ENCODE peak calls at places on chromosomes 16 and 17, in seven cellular contexts. One of them, this sample, is unnamed.

GRCh38 chr17:48834973-48835372 is 4.1 kb downstream of the CALCOCO2 start:
- DNase-seq in sigmoid colon: no peak
- DNase-seq in stomach: no peak
- DNase-seq in upper lobe of left lung: no peak
- DNase-seq in prostate gland: no peak
- DNase-seq in GM12878: no peak
- DNase-seq in HCT116: no peak
- DNase-seq in this sample: no peak

GRCh38 chr17:35127751-35128514 is 6.5 kb downstream of the FNDC8 start:
- DNase-seq in sigmoid colon: peak; percentile 68
- DNase-seq in stomach: no peak
- DNase-seq in upper lobe of left lung: no peak
- DNase-seq in prostate gland: no peak
- DNase-seq in GM12878: no peak
- DNase-seq in HCT116: no peak
- DNase-seq in this sample: no peak

GRCh38 chr17:61422116-61422799 is 22.6 kb downstream of the TBX2 start:
- DNase-seq in sigmoid colon: no peak
- DNase-seq in stomach: no peak
- DNase-seq in upper lobe of left lung: no peak
- DNase-seq in prostate gland: no peak
- DNase-seq in GM12878: no peak
- DNase-seq in HCT116: no peak
- DNase-seq in this sample: no peak

GRCh38 chr17:4499431-4500187 is 928 bp downstream of the SPNS2 start:
- DNase-seq in sigmoid colon: no peak
- DNase-seq in stomach: no peak
- DNase-seq in upper lobe of left lung: no peak
- DNase-seq in prostate gland: no peak
- DNase-seq in GM12878: no peak
- DNase-seq in HCT116: no peak
- DNase-seq in this sample: no peak

GRCh38 chr16:54031107-54031760 is 255.4 kb downstream of the IRX3 start:
- DNase-seq in sigmoid colon: no peak
- DNase-seq in stomach: no peak
- DNase-seq in upper lobe of left lung: no peak
- DNase-seq in prostate gland: no peak
- DNase-seq in GM12878: no peak
- DNase-seq in HCT116: no peak
- DNase-seq in this sample: no peak

GRCh38 chr16:84756830-84757229 is 57.0 kb downstream of the USP10 start:
- DNase-seq in sigmoid colon: no peak
- DNase-seq in stomach: no peak
- DNase-seq in upper lobe of left lung: no peak
- DNase-seq in prostate gland: no peak
- DNase-seq in GM12878: no peak
- DNase-seq in HCT116: no peak
- DNase-seq in this sample: no peak

GRCh38 chr17:62601438-62601837 is 26.0 kb upstream of the MRC2 start:
- DNase-seq in sigmoid colon: no peak
- DNase-seq in stomach: no peak
- DNase-seq in upper lobe of left lung: peak; percentile 55
- DNase-seq in prostate gland: no peak
- DNase-seq in GM12878: no peak
- DNase-seq in HCT116: no peak
- DNase-seq in this sample: no peak

GRCh38 chr16:54040480-54040879 is 246.1 kb downstream of the IRX3 start:
- DNase-seq in sigmoid colon: no peak
- DNase-seq in stomach: no peak
- DNase-seq in upper lobe of left lung: no peak
- DNase-seq in prostate gland: no peak
- DNase-seq in GM12878: no peak
- DNase-seq in HCT116: no peak
- DNase-seq in this sample: no peak

GRCh38 chr17:45813051-45813731 is 29.1 kb downstream of the CRHR1 start:
- DNase-seq in sigmoid colon: no peak
- DNase-seq in stomach: no peak
- DNase-seq in upper lobe of left lung: no peak
- DNase-seq in prostate gland: no peak
- DNase-seq in GM12878: no peak
- DNase-seq in HCT116: no peak
- DNase-seq in this sample: no peak

GRCh38 chr17:81470944-81471803 is 41.4 kb downstream of the ACTG1 start:
- DNase-seq in sigmoid colon: no peak
- DNase-seq in stomach: no peak
- DNase-seq in upper lobe of left lung: no peak
- DNase-seq in prostate gland: no peak
- DNase-seq in GM12878: no peak
- DNase-seq in HCT116: no peak
- DNase-seq in this sample: no peak

GRCh38 chr17:14926526-14927122 is 338.5 kb downstream of the PMP22 start:
- DNase-seq in sigmoid colon: no peak
- DNase-seq in stomach: peak; percentile 42
- DNase-seq in upper lobe of left lung: peak; percentile 41
- DNase-seq in prostate gland: peak; percentile 62
- DNase-seq in GM12878: no peak
- DNase-seq in HCT116: peak; percentile 29
- DNase-seq in this sample: peak; percentile 26

GRCh38 chr17:34979650-34980352 is 511 bp upstream of the LIG3 start:
- DNase-seq in sigmoid colon: no peak
- DNase-seq in stomach: no peak
- DNase-seq in upper lobe of left lung: no peak
- DNase-seq in prostate gland: no peak
- DNase-seq in GM12878: no peak
- DNase-seq in HCT116: no peak
- DNase-seq in this sample: no peak

GRCh38 chr17:10745231-10745630 is 15.4 kb upstream of the TMEM220 start:
- DNase-seq in sigmoid colon: peak; percentile 61
- DNase-seq in stomach: no peak
- DNase-seq in upper lobe of left lung: no peak
- DNase-seq in prostate gland: no peak
- DNase-seq in GM12878: no peak
- DNase-seq in HCT116: no peak
- DNase-seq in this sample: peak; percentile 40

GRCh38 chr16:77043076-77043475 is 147.9 kb upstream of the MON1B start:
- DNase-seq in sigmoid colon: no peak
- DNase-seq in stomach: no peak
- DNase-seq in upper lobe of left lung: no peak
- DNase-seq in prostate gland: no peak
- DNase-seq in GM12878: no peak
- DNase-seq in HCT116: peak; percentile 8
- DNase-seq in this sample: no peak

GRCh38 chr16:48126801-48127644 is 28.8 kb downstream of the ABCC12 start:
- DNase-seq in sigmoid colon: no peak
- DNase-seq in stomach: peak; percentile 78
- DNase-seq in upper lobe of left lung: peak; percentile 83
- DNase-seq in prostate gland: peak; percentile 15
- DNase-seq in GM12878: no peak
- DNase-seq in HCT116: no peak
- DNase-seq in this sample: no peak

GRCh38 chr16:81838794-81839193 is 59.7 kb downstream of the PLCG2 start:
- DNase-seq in sigmoid colon: no peak
- DNase-seq in stomach: no peak
- DNase-seq in upper lobe of left lung: no peak
- DNase-seq in prostate gland: no peak
- DNase-seq in GM12878: peak; percentile 57
- DNase-seq in HCT116: peak; percentile 42
- DNase-seq in this sample: no peak

GRCh38 chr17:79791354-79792123 is 5.3 kb downstream of the CBX8 start:
- DNase-seq in sigmoid colon: no peak
- DNase-seq in stomach: no peak
- DNase-seq in upper lobe of left lung: no peak
- DNase-seq in prostate gland: no peak
- DNase-seq in GM12878: no peak
- DNase-seq in HCT116: no peak
- DNase-seq in this sample: no peak

GRCh38 chr17:44362479-44362963 is 1.1 kb downstream of the FAM171A2 start:
- DNase-seq in sigmoid colon: no peak
- DNase-seq in stomach: no peak
- DNase-seq in upper lobe of left lung: no peak
- DNase-seq in prostate gland: no peak
- DNase-seq in GM12878: no peak
- DNase-seq in HCT116: no peak
- DNase-seq in this sample: no peak

GRCh38 chr17:42667088-42667951 is 8.2 kb downstream of the TUBG2 start:
- DNase-seq in sigmoid colon: no peak
- DNase-seq in stomach: peak; percentile 60
- DNase-seq in upper lobe of left lung: peak; percentile 79
- DNase-seq in prostate gland: peak; percentile 39
- DNase-seq in GM12878: no peak
- DNase-seq in HCT116: peak; percentile 87
- DNase-seq in this sample: peak; percentile 59

GRCh38 chr16:89523680-89524344 is 15.6 kb downstream of the SPG7 start:
- DNase-seq in sigmoid colon: no peak
- DNase-seq in stomach: no peak
- DNase-seq in upper lobe of left lung: peak; percentile 27
- DNase-seq in prostate gland: no peak
- DNase-seq in GM12878: no peak
- DNase-seq in HCT116: no peak
- DNase-seq in this sample: no peak

GRCh38 chr16:29834079-29834478 is 13.8 kb downstream of the MVP start:
- DNase-seq in sigmoid colon: no peak
- DNase-seq in stomach: no peak
- DNase-seq in upper lobe of left lung: no peak
- DNase-seq in prostate gland: no peak
- DNase-seq in GM12878: no peak
- DNase-seq in HCT116: no peak
- DNase-seq in this sample: no peak

GRCh38 chr17:61468263-61468907 is 16.2 kb downstream of the TBX4 start:
- DNase-seq in sigmoid colon: peak; percentile 34
- DNase-seq in stomach: no peak
- DNase-seq in upper lobe of left lung: no peak
- DNase-seq in prostate gland: no peak
- DNase-seq in GM12878: no peak
- DNase-seq in HCT116: no peak
- DNase-seq in this sample: no peak

GRCh38 chr17:75844530-75845057 is 390 bp upstream of the UNC13D start:
- DNase-seq in sigmoid colon: peak; percentile 71
- DNase-seq in stomach: peak; percentile 88
- DNase-seq in upper lobe of left lung: peak; percentile 91
- DNase-seq in prostate gland: peak; percentile 81
- DNase-seq in GM12878: no peak
- DNase-seq in HCT116: peak; percentile 85
- DNase-seq in this sample: peak; percentile 85

GRCh38 chr17:1486802-1487695 is 5.4 kb downstream of the MYO1C start:
- DNase-seq in sigmoid colon: peak; percentile 96
- DNase-seq in stomach: peak; percentile 90
- DNase-seq in upper lobe of left lung: peak; percentile 88
- DNase-seq in prostate gland: peak; percentile 77
- DNase-seq in GM12878: peak; percentile 40
- DNase-seq in HCT116: peak; percentile 68
- DNase-seq in this sample: peak; percentile 95

GRCh38 chr17:64750478-64750877 is 88.4 kb upstream of the SMURF2 start:
- DNase-seq in sigmoid colon: no peak
- DNase-seq in stomach: no peak
- DNase-seq in upper lobe of left lung: no peak
- DNase-seq in prostate gland: no peak
- DNase-seq in GM12878: no peak
- DNase-seq in HCT116: no peak
- DNase-seq in this sample: no peak

GRCh38 chr16:10514369-10515055 is 65.9 kb downstream of the EMP2 start:
- DNase-seq in sigmoid colon: peak; percentile 75
- DNase-seq in stomach: peak; percentile 65
- DNase-seq in upper lobe of left lung: peak; percentile 59
- DNase-seq in prostate gland: peak; percentile 58
- DNase-seq in GM12878: no peak
- DNase-seq in HCT116: peak; percentile 33
- DNase-seq in this sample: peak; percentile 37

GRCh38 chr16:87853411-87854052 is 15.8 kb downstream of the SLC7A5 start:
- DNase-seq in sigmoid colon: peak; percentile 98
- DNase-seq in stomach: peak; percentile 95
- DNase-seq in upper lobe of left lung: peak; percentile 98
- DNase-seq in prostate gland: peak; percentile 96
- DNase-seq in GM12878: peak; percentile 57
- DNase-seq in HCT116: peak; percentile 79
- DNase-seq in this sample: peak; percentile 95
- H3K4me1 ChIP-seq in sigmoid colon: no peaks in the 10 kb centered on the region
- H3K4me1 ChIP-seq in stomach: peaks cover 84% of the 10 kb centered on the region
- H3K4me1 ChIP-seq in upper lobe of left lung: peaks cover 40% of the 10 kb centered on the region
- H3K4me1 ChIP-seq in prostate gland: peaks cover 14% of the 10 kb centered on the region
- H3K4me1 ChIP-seq in GM12878: peaks cover 42% of the 10 kb centered on the region
- H3K4me1 ChIP-seq in HCT116: peaks cover 32% of the 10 kb centered on the region
- H3K4me1 ChIP-seq in this sample: peaks cover 64% of the 10 kb centered on the region

GRCh38 chr16:86395477-86395876 is 114.8 kb upstream of the FOXF1 start:
- DNase-seq in sigmoid colon: no peak
- DNase-seq in stomach: no peak
- DNase-seq in upper lobe of left lung: no peak
- DNase-seq in prostate gland: no peak
- DNase-seq in GM12878: no peak
- DNase-seq in HCT116: no peak
- DNase-seq in this sample: no peak
- TF ChIP-seq POLR2A in sigmoid colon: no peak
- TF ChIP-seq POLR2A in stomach: no peak
- TF ChIP-seq POLR2A in upper lobe of left lung: no peak
- TF ChIP-seq POLR2A in prostate gland: no peak
- TF ChIP-seq POLR2A in GM12878: no peak
- TF ChIP-seq POLR2A in HCT116: no peak
- TF ChIP-seq POLR2A in this sample: no peak

DNA sequence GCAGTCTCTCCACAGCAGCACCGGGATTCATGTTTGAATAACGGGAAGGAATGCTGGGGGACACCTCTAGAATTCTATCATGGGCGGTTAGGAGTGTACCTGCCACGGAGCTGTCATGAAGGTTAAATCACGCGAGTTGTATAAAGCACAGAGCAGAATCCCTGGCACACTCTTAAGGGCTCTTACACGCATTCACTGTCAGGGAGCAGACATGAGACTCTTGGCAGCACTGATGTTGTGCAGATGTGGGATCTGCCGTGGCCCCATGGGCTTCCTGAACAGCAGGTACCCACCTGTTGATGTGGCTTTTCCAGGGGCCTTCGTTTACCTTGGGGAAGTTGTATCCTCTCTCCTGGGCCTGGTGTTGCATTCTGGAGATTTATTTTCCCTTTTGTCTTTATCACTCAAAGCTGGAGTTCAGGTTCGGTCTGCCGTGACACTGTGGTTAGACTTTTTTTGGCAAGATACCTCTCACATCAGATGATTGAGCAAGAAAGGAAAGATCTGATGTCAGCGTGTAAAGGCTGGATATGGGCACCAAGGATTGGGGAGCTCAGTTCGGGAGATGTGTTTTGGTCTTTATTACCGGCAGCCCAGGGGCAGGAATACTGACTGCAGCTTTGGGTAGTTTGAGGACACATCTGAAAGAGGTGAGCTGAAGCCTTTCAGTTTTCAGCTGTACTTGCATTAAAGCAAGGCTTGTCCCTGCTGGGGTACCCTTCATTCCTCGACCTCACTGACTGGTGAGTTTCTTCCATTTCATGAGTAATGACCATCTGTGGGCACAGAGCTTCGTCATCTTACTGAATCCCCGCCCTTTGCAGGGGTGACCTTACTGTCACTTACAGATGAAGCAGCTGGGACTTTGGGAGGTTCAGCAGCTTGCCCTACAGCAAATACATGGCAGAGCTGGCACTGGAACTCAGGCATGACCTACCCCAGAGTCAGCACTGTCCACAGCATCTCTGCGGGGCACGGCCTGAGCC is 19.3 kb downstream of the KNOP1 start:
- DNase-seq in sigmoid colon: no peak
- DNase-seq in stomach: no peak
- DNase-seq in upper lobe of left lung: no peak
- DNase-seq in prostate gland: no peak
- DNase-seq in GM12878: no peak
- DNase-seq in HCT116: no peak
- DNase-seq in this sample: no peak
- TF ChIP-seq POLR2AphosphoS5 in sigmoid colon: no peak
- TF ChIP-seq POLR2AphosphoS5 in stomach: no peak
- TF ChIP-seq POLR2AphosphoS5 in upper lobe of left lung: no peak
- TF ChIP-seq POLR2AphosphoS5 in prostate gland: peak; percentile 14
- TF ChIP-seq POLR2AphosphoS5 in GM12878: no peak
- TF ChIP-seq POLR2AphosphoS5 in HCT116: no peak
- TF ChIP-seq POLR2AphosphoS5 in this sample: no peak

GRCh38 chr17:72634621-72635020 is 457.9 kb downstream of the SLC39A11 start:
- DNase-seq in sigmoid colon: no peak
- DNase-seq in stomach: peak; percentile 36
- DNase-seq in upper lobe of left lung: no peak
- DNase-seq in prostate gland: peak; percentile 49
- DNase-seq in GM12878: no peak
- DNase-seq in HCT116: no peak
- DNase-seq in this sample: peak; percentile 65
- H3K4me1 ChIP-seq in sigmoid colon: no peaks in the 10 kb centered on the region
- H3K4me1 ChIP-seq in stomach: no peaks in the 10 kb centered on the region
- H3K4me1 ChIP-seq in upper lobe of left lung: no peaks in the 10 kb centered on the region
- H3K4me1 ChIP-seq in prostate gland: no peaks in the 10 kb centered on the region
- H3K4me1 ChIP-seq in GM12878: no peaks in the 10 kb centered on the region
- H3K4me1 ChIP-seq in HCT116: peaks cover 5% of the 10 kb centered on the region
- H3K4me1 ChIP-seq in this sample: peaks cover 48% of the 10 kb centered on the region

This sample was measured in transverse colon.